ENCODE peak calls at places on chromosome 19, in eight cellular contexts. K is mucosa of descending colon; B is CD8-positive, alpha-beta memory T cell; Q is BJ; G is trophoblast cell; A is ovary; U is bronchial epithelial cell; S is tibial artery. E is an unnamed sample.

GRCh38 chr19:40398417-40399056 is 8.6 kb upstream of the HIPK4 start:
- DNase-seq in S (no peak), B (peak; percentile 58), A (peak; percentile 69), K (peak; percentile 79), Q (no peak), G (peak; percentile 81), U (peak; percentile 61), E (peak; percentile 52)

GRCh38 chr19:42291437-42291815 is 10.5 kb upstream of the PRR19 start:
- DNase-seq in G (peak; percentile 35), B (no peak), K (peak; percentile 65), S (no peak), A (no peak), U (no peak), Q (no peak), E (no peak)

GRCh38 chr19:23946569-23946968 is 31.9 kb downstream of the ZNF726 start:
- DNase-seq in Q (no peak), K (no peak), S (no peak), U (no peak), G (no peak), B (no peak), A (no peak), E (no peak)

GRCh38 chr19:38564981-38565685 is 52.6 kb downstream of the MAP4K1 start:
- DNase-seq in G (no peak), K (no peak), Q (no peak), U (no peak), B (peak; percentile 62), A (no peak), S (no peak), E (no peak)

GRCh38 chr19:21590868-21591267 is 85.5 kb downstream of the ZNF429 start:
- DNase-seq in Q (no peak), A (no peak), B (no peak), K (no peak), S (no peak), G (no peak), U (no peak), E (no peak)

GRCh38 chr19:10286803-10287737 is at the start of gene ICAM4:
- DNase-seq in B (no peak), A (peak; percentile 77), U (peak; percentile 21), S (no peak), Q (no peak), G (no peak), K (peak; percentile 58), E (no peak)

GRCh38 chr19:3108775-3109174 is 14.6 kb downstream of the GNA11 start:
- DNase-seq in S (no peak), K (peak; percentile 84), B (peak; percentile 78), G (peak; percentile 48), A (peak; percentile 60), Q (no peak), U (peak; percentile 45), E (peak; percentile 85)

GRCh38 chr19:4113398-4114088 is 10.4 kb downstream of the MAP2K2 start:
- DNase-seq in U (no peak), Q (no peak), S (no peak), A (no peak), G (no peak), B (no peak), K (no peak), E (no peak)

GRCh38 chr19:29375429-29376093 is 150.2 kb upstream of the VSTM2B start:
- DNase-seq in S (peak; percentile 38), B (no peak), K (no peak), Q (no peak), A (no peak), U (no peak), G (no peak), E (no peak)

GRCh38 chr19:10852098-10852800 is 4.0 kb downstream of the C19orf38 start:
- DNase-seq in B (no peak), A (no peak), K (no peak), U (peak; percentile 57), G (peak; percentile 75), Q (peak; percentile 23), S (no peak), E (no peak)

GRCh38 chr19:45164577-45165335 is 4.0 kb upstream of the NKPD1 start:
- DNase-seq in G (no peak), B (peak; percentile 66), A (peak; percentile 50), U (peak; percentile 85), S (no peak), K (peak; percentile 69), Q (no peak), E (peak; percentile 75)

GRCh38 chr19:45153339-45154063 is 7.3 kb downstream of the NKPD1 start:
- DNase-seq in S (no peak), Q (no peak), G (no peak), B (no peak), A (peak; percentile 57), K (no peak), U (no peak), E (no peak)

GRCh38 chr19:20359933-20360720 is 193.1 kb downstream of the ZNF486 start:
- DNase-seq in S (no peak), A (no peak), Q (no peak), G (peak; percentile 23), U (peak; percentile 19), K (no peak), B (no peak), E (no peak)

GRCh38 chr19:1001538-1002166 is 1.4 kb downstream of the GRIN3B start:
- DNase-seq in U (no peak), S (no peak), A (peak; percentile 48), Q (no peak), B (peak; percentile 77), G (no peak), K (peak; percentile 67), E (no peak)

DNA sequence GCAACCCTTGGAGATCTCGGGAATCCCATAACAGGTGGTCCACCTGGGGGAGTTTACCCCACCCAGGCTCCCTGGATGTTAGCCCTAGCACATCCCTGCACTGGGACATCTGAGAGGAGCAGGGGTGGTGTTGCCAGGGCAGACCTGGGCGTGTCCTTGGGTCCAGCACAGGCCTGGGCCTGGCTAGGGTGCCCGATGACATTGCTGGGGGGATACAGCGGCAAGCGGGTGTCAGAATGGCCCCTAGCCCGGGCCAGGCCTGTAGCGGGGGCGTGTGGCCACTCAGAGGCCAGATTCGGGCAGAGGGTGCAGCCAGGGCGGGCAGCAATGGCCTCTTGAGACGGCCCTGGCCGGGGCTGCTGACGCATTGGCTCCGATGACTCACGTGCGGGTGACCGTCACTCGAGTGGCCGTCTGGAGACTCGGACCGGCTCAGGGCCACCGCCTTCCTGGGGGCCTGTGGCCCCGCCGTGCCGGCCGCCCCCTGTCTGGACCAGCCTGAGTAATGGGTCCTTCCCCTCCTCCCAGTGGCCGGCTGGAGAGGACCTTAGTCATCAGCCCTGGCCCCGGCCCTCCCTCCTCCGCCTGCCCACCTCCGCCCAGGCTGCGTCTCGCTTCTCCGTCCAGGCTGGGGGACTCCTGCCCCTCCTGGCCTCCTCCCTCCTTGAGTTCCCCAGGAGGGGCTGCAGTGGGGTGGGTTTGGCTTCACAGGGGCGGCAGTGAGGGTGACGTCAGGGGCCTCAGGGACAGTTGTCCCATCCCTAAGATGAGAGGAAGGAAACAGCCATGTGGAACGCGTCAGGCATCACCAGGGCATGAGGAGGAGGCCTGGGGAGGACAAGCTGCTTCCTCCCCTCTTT is 23.2 kb upstream of the CRTC1 start:
- DNase-seq in Q (no peak), G (peak; percentile 94), S (peak; percentile 98), B (no peak), K (peak; percentile 15), U (no peak), A (no peak), E (no peak)
- H3K4me3 ChIP-seq in Q (no peak overlapping the region), G (no peak overlapping the region), S (peak overlapping the region; percentile 16), B (no peak overlapping the region), K (no peak overlapping the region), U (no peak overlapping the region), A (no peak overlapping the region), E (no peak overlapping the region)

DNA sequence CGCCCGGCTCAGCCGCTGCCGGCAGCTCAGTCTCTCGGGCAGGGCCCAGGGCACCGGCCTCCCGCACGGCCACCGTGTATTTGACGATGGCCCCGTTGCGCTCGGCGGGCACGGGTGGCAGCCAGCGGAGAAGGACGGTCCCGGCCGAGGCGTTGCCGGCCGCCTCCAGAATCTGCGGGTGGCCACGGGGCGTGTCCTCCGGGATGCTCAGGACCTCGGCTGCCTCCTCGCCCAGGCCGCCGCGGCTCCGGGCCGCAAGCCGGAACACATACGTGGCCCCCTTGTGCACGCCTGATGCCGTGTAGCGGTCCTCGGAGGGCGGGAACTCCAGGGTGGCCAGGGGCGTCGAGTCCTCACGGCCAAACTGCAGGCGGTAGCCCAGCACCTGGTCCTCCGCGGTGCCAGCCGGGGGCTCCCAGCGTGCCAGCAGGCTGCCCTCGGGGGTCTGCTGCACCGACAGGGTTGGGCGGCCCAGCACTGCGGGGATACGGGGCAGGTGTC is 117.7 kb downstream of the PTPRS start:
- DNase-seq in S (no peak), Q (no peak), K (no peak), G (peak; percentile 33), A (no peak), B (no peak), U (no peak), E (no peak)
- H3K36me3 ChIP-seq in S (peaks cover 83% of the 10 kb centered on the region), Q (peaks cover 39% of the 10 kb centered on the region), K (no peaks in the 10 kb centered on the region), G (peaks cover 23% of the 10 kb centered on the region), A (no peaks in the 10 kb centered on the region), B (no peaks in the 10 kb centered on the region), U (no peaks in the 10 kb centered on the region), E (peaks cover 29% of the 10 kb centered on the region)

GRCh38 chr19:13012390-13012689 is 17.1 kb downstream of the NFIX start:
- DNase-seq in B (no peak), Q (no peak), U (no peak), K (no peak), A (peak; percentile 54), S (no peak), G (no peak), E (no peak)
- H3K4me3 ChIP-seq in B (peak overlapping the region; percentile 52), Q (no peak overlapping the region), U (no peak overlapping the region), K (no peak overlapping the region), A (peak overlapping the region; percentile 46), S (peak overlapping the region; percentile 44), G (no peak overlapping the region), E (no peak overlapping the region)

GRCh38 chr19:55134732-55135131 is 14.3 kb downstream of the TNNT1 start:
- DNase-seq in K (no peak), Q (no peak), U (no peak), S (no peak), B (no peak), G (no peak), A (no peak), E (no peak)

GRCh38 chr19:55131421-55131820 is 14.0 kb upstream of the PPP1R12C start:
- DNase-seq in B (no peak), Q (no peak), A (no peak), G (peak; percentile 89), S (no peak), K (no peak), U (no peak), E (no peak)

GRCh38 chr19:55136399-55137102 is 12.5 kb downstream of the TNNT1 start:
- DNase-seq in A (no peak), K (no peak), B (no peak), U (no peak), S (no peak), G (no peak), Q (no peak), E (no peak)

GRCh38 chr19:55133639-55134444 is 15.2 kb downstream of the TNNT1 start:
- DNase-seq in Q (no peak), G (peak; percentile 48), S (no peak), U (no peak), B (no peak), K (no peak), A (no peak), E (no peak)

DNA sequence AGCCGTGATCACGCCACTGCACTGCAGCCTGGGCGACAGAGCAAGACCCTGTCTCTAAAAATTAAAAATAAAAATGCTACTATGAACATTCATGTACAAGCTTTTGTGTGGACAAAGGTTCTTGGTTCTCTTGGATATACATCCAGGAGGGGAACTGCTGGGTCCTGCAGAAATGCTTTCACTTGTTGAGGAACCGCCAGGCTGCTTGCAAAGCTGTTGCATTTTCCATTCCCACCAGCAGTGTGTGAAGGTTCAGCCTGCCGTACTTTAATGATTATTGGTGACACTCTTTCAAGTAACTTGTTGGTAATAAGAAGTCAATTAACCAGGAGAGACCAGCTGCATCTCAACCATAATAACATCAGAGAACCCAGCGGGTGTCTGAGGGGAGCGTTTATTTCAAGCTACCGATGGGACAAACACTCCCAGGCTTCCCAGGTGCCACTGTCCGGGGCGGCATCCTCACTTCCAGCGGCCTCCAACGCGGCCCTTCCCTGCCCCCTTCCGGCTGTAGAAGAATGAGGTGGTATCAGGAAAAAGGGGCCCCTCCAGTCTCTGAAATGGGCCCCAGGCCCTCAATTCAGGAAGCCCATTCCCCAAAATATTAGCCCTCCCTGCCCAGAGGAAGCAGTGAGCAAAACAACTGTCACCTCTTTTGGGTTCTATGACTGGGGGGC is 15.2 kb upstream of the PPP1R12C start:
- DNase-seq in B (no peak), S (no peak), U (no peak), A (no peak), Q (no peak), K (no peak), G (peak; percentile 43), E (no peak)
- H3K36me3 ChIP-seq in B (no peaks in the 10 kb centered on the region), S (no peaks in the 10 kb centered on the region), U (no peaks in the 10 kb centered on the region), A (no peaks in the 10 kb centered on the region), Q (no peaks in the 10 kb centered on the region), K (no peaks in the 10 kb centered on the region), G (no peaks in the 10 kb centered on the region), E (no peaks in the 10 kb centered on the region)

E was measured in HAP-1.